ENCODE peak calls at places on chromosomes 12 and 14, in five cellular contexts. B is H1, O is HCT116, H is K562, P is HepG2. K is an unnamed sample.

GRCh38 chr12:104733717-104734175 is 224.3 kb downstream of the SLC41A2 start:
- DNase-seq in B (peak; percentile 79), O (peak; percentile 8), H (peak; percentile 29), P (peak; percentile 4), K (no peak)

GRCh38 chr12:90959538-90960139 is 4.7 kb upstream of the CCER1 start:
- DNase-seq in B (no peak), O (peak; percentile 39), H (peak; percentile 50), P (peak; percentile 26), K (no peak)

GRCh38 chr14:60775296-60775695 is 40.7 kb downstream of the MNAT1 start:
- DNase-seq in B (no peak), O (no peak), H (no peak), P (no peak), K (no peak)

GRCh38 chr14:104856157-104856868 is 8.8 kb upstream of the CEP170B start:
- DNase-seq in B (no peak), O (no peak), H (no peak), P (no peak), K (no peak)

GRCh38 chr14:50339178-50339804 is 27.2 kb downstream of the DMAC2L start:
- DNase-seq in B (no peak), O (no peak), H (no peak), P (no peak), K (no peak)

GRCh38 chr12:120884644-120885043 is 19.5 kb downstream of the SPPL3 start:
- DNase-seq in B (no peak), O (no peak), H (no peak), P (no peak), K (no peak)

GRCh38 chr12:1790470-1790869 is 29.9 kb upstream of the LRTM2 start:
- DNase-seq in B (peak; percentile 40), O (no peak), H (no peak), P (no peak), K (no peak)

GRCh38 chr14:58912799-58913432 is 275.2 kb downstream of the DACT1 start:
- DNase-seq in B (no peak), O (no peak), H (no peak), P (no peak), K (no peak)

GRCh38 chr14:33103966-33104365 is 165.3 kb downstream of the NPAS3 start:
- DNase-seq in B (no peak), O (no peak), H (no peak), P (no peak), K (no peak)

GRCh38 chr12:12265571-12266388 is 1.1 kb downstream of the LRP6 start:
- DNase-seq in B (no peak), O (no peak), H (peak; percentile 44), P (no peak), K (no peak)

GRCh38 chr12:103495158-103495782 is 498 bp downstream of the C12orf42 start:
- DNase-seq in B (peak; percentile 82), O (no peak), H (no peak), P (no peak), K (no peak)

GRCh38 chr12:46577063-46577776 is 204.6 kb upstream of the SLC38A2 start:
- DNase-seq in B (no peak), O (no peak), H (no peak), P (peak; percentile 89), K (no peak)

GRCh38 chr12:85656561-85656960 is 179.6 kb downstream of the RASSF9 start:
- DNase-seq in B (no peak), O (no peak), H (no peak), P (no peak), K (no peak)

DNA sequence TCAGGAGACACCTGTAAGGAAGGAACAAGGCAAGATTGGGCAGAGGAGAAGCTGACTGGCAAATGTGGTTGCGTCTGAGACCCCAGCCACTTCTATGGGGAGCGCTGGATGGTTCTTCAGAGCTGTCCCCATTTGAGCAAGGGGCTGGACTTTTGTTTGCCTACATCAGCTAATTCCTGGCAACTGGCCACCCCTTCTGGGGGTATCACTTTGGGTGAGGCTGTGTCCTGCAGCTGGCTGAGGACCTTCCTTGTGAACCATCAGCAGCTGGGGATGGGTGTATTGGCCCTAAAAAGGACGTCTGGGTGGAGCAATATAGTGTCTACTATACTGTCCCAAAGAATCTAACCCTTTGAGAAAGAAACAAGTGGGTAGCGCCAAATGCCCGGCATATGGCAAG is 23.6 kb downstream of the PPFIBP1 start:
- DNase-seq in B (no peak), O (no peak), H (no peak), P (no peak), K (no peak)
- TF ChIP-seq YY1 in B (no peak), O (no peak), H (no peak), P (no peak), K (no peak)

DNA sequence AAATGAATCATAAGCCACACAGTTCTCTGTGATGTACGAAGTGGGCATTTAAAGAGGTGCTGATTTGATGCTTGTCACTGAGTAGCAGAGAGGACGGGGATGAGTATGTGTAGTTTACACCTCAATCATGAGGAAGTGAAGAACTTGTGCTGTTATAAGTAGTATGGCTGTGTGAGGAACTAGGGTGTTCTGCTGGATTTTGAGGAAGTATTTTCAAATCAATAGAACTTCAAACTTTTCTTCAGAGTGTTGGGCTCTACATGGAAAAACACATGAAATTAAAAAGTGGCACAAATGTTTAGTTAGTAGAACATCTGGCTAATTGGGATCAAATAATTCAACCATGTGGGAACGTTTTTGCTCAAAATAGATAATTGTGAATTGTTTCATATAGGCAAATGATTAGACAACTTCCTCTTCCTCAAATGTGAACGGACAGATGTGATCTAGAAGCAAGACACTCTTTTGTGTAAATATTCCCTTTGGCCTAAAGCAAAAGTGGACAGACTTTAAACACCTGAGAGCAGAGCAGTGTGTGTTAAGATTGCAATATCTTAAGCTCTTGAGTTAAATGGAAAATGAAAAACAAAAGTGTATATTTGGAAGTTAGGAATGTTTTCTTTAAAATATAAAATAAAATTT is 168.5 kb downstream of the NAV3 start:
- DNase-seq in B (no peak), O (no peak), H (no peak), P (no peak), K (no peak)
- TF ChIP-seq SRF in B (no peak), O (no peak), H (no peak), P (no peak), K (no peak)

DNA sequence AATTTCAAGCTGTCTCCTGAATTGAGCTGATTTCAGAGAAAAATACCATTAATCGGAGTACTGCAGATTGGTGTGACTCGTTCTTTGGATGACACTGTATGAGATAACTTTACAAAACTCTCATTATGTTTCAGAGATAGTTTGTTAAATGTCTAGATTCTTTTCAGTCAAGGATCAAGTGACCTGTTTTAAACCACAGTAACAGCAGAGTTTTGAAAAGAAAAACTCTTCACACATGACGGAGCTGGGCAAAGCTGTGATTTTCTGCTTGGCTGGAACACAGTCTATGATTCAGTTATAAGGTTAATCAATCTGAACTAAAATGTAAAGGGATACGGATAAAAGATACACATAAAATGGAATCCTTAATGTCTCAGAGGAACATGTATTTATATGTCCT is 573.2 kb downstream of the PRKD1 start:
- DNase-seq in B (no peak), O (no peak), H (no peak), P (no peak), K (no peak)
- TF ChIP-seq YY1 in B (no peak), O (no peak), H (no peak), P (no peak), K (no peak)

GRCh38 chr12:53290661-53291060 is 4.7 kb upstream of the PFDN5 start:
- DNase-seq in B (no peak), O (no peak), H (no peak), P (no peak), K (no peak)

GRCh38 chr12:53286448-53286847 is 8.9 kb upstream of the PFDN5 start:
- DNase-seq in B (no peak), O (no peak), H (no peak), P (no peak), K (no peak)

GRCh38 chr12:53288322-53288721 is 7.0 kb upstream of the PFDN5 start:
- DNase-seq in B (no peak), O (no peak), H (no peak), P (no peak), K (no peak)

GRCh38 chr12:53289891-53290290 is 5.5 kb upstream of the PFDN5 start:
- DNase-seq in B (no peak), O (no peak), H (no peak), P (no peak), K (no peak)

GRCh38 chr12:53287741-53288216 is 7.6 kb upstream of the PFDN5 start:
- DNase-seq in B (peak; percentile 81), O (no peak), H (peak; percentile 77), P (peak; percentile 38), K (peak; percentile 17)
- TF ChIP-seq SRF in B (no peak), O (no peak), H (no peak), P (no peak), K (no peak)

GRCh38 chr14:66268802-66269334 is 217.3 kb upstream of the CCDC196 start:
- DNase-seq in B (no peak), O (no peak), H (no peak), P (no peak), K (no peak)
- TF ChIP-seq YY1 in B (no peak), O (no peak), H (no peak), P (no peak), K (no peak)

DNA sequence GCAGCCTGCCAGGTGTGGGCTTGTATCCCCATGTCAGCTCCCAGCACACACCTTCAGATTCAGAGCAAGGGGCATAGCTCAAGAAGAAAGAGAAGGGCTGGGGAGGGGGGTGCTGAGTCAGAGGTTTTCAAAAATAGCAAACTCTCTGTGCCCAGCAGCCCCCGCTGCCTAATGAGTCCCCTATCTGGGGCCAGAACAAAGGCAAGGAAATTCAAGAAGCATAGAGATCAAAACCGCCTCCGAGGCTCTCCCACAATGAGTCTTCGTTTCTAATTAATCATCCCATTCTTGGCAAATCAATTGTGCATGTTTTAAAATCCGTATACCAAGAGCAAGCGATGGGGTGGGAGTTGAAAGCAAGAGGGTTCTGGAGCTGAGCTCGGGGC is 19.5 kb upstream of the CMKLR1 start:
- DNase-seq in B (no peak), O (no peak), H (no peak), P (no peak), K (no peak)
- TF ChIP-seq SRF in B (no peak), O (no peak), H (no peak), P (no peak), K (no peak)

K was measured in GM12878.